ENCODE peak calls at places on chromosomes 13 and 19, in eight cellular contexts. G is HCEC 1CT, T is NCI-H1417 treated with DMSO at 0.1 percent for 48 hours, W is left ventricle myocardium inferior, A is hepatic stellate cell, K is PC-9, Z is RWPE1, S is BE2C. J is an unnamed sample.

GRCh38 chr13:19952850-19953249 is 5.7 kb upstream of the ZMYM2 start:
- DNase-seq in G (no peak), T (no peak), W (no peak), A (no peak), K (no peak), Z (no peak), S (no peak), J (no peak)

GRCh38 chr13:105336706-105337582 is 1198.5 kb downstream of the EFNB2 start:
- DNase-seq in G (no peak), T (no peak), W (no peak), A (no peak), K (no peak), Z (no peak), S (no peak), J (no peak)

GRCh38 chr19:16773259-16773658 is 53.6 kb downstream of the NWD1 start:
- DNase-seq in G (no peak), T (no peak), W (no peak), A (no peak), K (no peak), Z (no peak), S (no peak), J (no peak)

GRCh38 chr19:32870154-32870573 is 597 bp upstream of the SLC7A9 start:
- DNase-seq in G (no peak), T (no peak), W (no peak), A (no peak), K (no peak), Z (no peak), S (no peak), J (no peak)

GRCh38 chr13:111168116-111168515 is 53.0 kb downstream of the ARHGEF7 start:
- DNase-seq in G (no peak), T (no peak), W (no peak), A (no peak), K (no peak), Z (no peak), S (no peak), J (no peak)

GRCh38 chr13:50208826-50209335 is 193.6 kb downstream of the KCNRG start:
- DNase-seq in G (peak; percentile 59), T (no peak), W (peak; percentile 48), A (peak; percentile 59), K (peak; percentile 24), Z (no peak), S (peak; percentile 58), J (peak; percentile 29)

GRCh38 chr13:38191016-38191415 is 158.6 kb upstream of the UFM1 start:
- DNase-seq in G (no peak), T (no peak), W (no peak), A (no peak), K (no peak), Z (no peak), S (no peak), J (no peak)

GRCh38 chr13:49240017-49240416 is 7.7 kb upstream of the CDADC1 start:
- DNase-seq in G (peak; percentile 52), T (no peak), W (no peak), A (no peak), K (no peak), Z (peak; percentile 23), S (no peak), J (no peak)

GRCh38 chr19:38061294-38061693 is 154.3 kb downstream of the SIPA1L3 start:
- DNase-seq in G (peak; percentile 92), T (no peak), W (no peak), A (peak; percentile 95), K (no peak), Z (peak; percentile 41), S (no peak), J (peak; percentile 82)

GRCh38 chr19:2616741-2617392 is 85.6 kb downstream of the GNG7 start:
- DNase-seq in G (no peak), T (no peak), W (peak; percentile 37), A (no peak), K (no peak), Z (no peak), S (no peak), J (no peak)

GRCh38 chr13:40132249-40132648 is 476.8 kb downstream of the COG6 start:
- DNase-seq in G (no peak), T (no peak), W (no peak), A (no peak), K (no peak), Z (no peak), S (no peak), J (no peak)

GRCh38 chr13:46181799-46182490 is at the start of gene LCP1:
- DNase-seq in G (no peak), T (no peak), W (no peak), A (no peak), K (peak; percentile 62), Z (no peak), S (no peak), J (no peak)

GRCh38 chr13:102856603-102857002 is 10.8 kb downstream of the ERCC5 start:
- DNase-seq in G (no peak), T (no peak), W (peak; percentile 76), A (no peak), K (no peak), Z (no peak), S (peak; percentile 79), J (no peak)

GRCh38 chr19:19860756-19861390 is 4.8 kb upstream of the ZNF253 start:
- DNase-seq in G (no peak), T (no peak), W (no peak), A (no peak), K (no peak), Z (no peak), S (no peak), J (no peak)

GRCh38 chr19:6737873-6738725 is 719 bp upstream of the GPR108 start:
- DNase-seq in G (peak; percentile 81), T (no peak), W (peak; percentile 93), A (peak; percentile 81), K (peak; percentile 65), Z (peak; percentile 75), S (peak; percentile 72), J (peak; percentile 72)

GRCh38 chr19:49398931-49399330 is 10.9 kb downstream of the KASH5 start:
- DNase-seq in G (no peak), T (no peak), W (no peak), A (no peak), K (no peak), Z (no peak), S (no peak), J (no peak)

GRCh38 chr19:56595548-56595899 is 422 bp downstream of the ZNF71 start:
- DNase-seq in G (no peak), T (no peak), W (no peak), A (no peak), K (no peak), Z (no peak), S (no peak), J (no peak)

GRCh38 chr13:95492044-95492801 is 60.3 kb upstream of the CLDN10 start:
- DNase-seq in G (no peak), T (no peak), W (no peak), A (no peak), K (peak; percentile 11), Z (no peak), S (peak; percentile 25), J (no peak)

GRCh38 chr19:55461974-55462628 is 659 bp upstream of the ISOC2 start:
- DNase-seq in G (no peak), T (no peak), W (no peak), A (peak; percentile 70), K (no peak), Z (no peak), S (no peak), J (no peak)

GRCh38 chr19:16315825-16316505 is 8.7 kb upstream of the KLF2 start:
- DNase-seq in G (peak; percentile 99), T (no peak), W (peak; percentile 52), A (peak; percentile 92), K (no peak), Z (peak; percentile 56), S (no peak), J (no peak)

GRCh38 chr19:50562329-50562728 is 5.9 kb downstream of the LRRC4B start:
- DNase-seq in G (no peak), T (no peak), W (no peak), A (no peak), K (no peak), Z (no peak), S (no peak), J (no peak)

GRCh38 chr13:46698015-46698414 is 98.9 kb downstream of the ESD start:
- DNase-seq in G (no peak), T (no peak), W (peak; percentile 67), A (no peak), K (no peak), Z (no peak), S (no peak), J (no peak)

GRCh38 chr13:46354143-46355087 is 32.6 kb downstream of the RUBCNL start:
- DNase-seq in G (peak; percentile 97), T (no peak), W (no peak), A (peak; percentile 83), K (peak; percentile 7), Z (peak; percentile 90), S (no peak), J (peak; percentile 59)

GRCh38 chr19:48061401-48062344 is 17.8 kb upstream of the CABP5 start:
- DNase-seq in G (no peak), T (no peak), W (no peak), A (no peak), K (no peak), Z (no peak), S (no peak), J (no peak)

GRCh38 chr19:29211562-29212416 is 1.2 kb downstream of the UQCRFS1 start:
- DNase-seq in G (no peak), T (no peak), W (no peak), A (peak; percentile 22), K (no peak), Z (peak; percentile 13), S (no peak), J (no peak)

GRCh38 chr13:87403748-87404432 is 267.3 kb upstream of the SLITRK5 start:
- DNase-seq in G (no peak), T (no peak), W (no peak), A (no peak), K (no peak), Z (no peak), S (no peak), J (no peak)

GRCh38 chr13:31322025-31322424 is 122.2 kb downstream of the B3GLCT start:
- DNase-seq in G (no peak), T (no peak), W (peak; percentile 20), A (peak; percentile 4), K (no peak), Z (peak; percentile 50), S (peak; percentile 59), J (no peak)

GRCh38 chr19:50203281-50204080 is at the start of gene MYH14:
- DNase-seq in G (no peak), T (no peak), W (peak; percentile 87), A (peak; percentile 22), K (peak; percentile 98), Z (peak; percentile 92), S (peak; percentile 52), J (peak; percentile 99)

GRCh38 chr19:13195678-13196077 is 45.5 kb downstream of the IER2 start:
- DNase-seq in G (no peak), T (no peak), W (no peak), A (no peak), K (peak; percentile 29), Z (no peak), S (no peak), J (no peak)

J was measured in HTR-8/SVneo.